ENCODE peak calls at places on chromosomes 7 and 10, in six cellular contexts. One of them, this sample, is unnamed.

GRCh38 chr10:5618042-5618441 is 48.4 kb downstream of the ASB13 start:
- DNase-seq in cardiac muscle cell: no peak
- DNase-seq in A172: no peak
- DNase-seq in NCI-H2029: no peak
- DNase-seq in A549: no peak
- DNase-seq in NCI-H2081 treated with DMSO at 0.1 percent for 48 hours: no peak
- DNase-seq in this sample: no peak

GRCh38 chr7:2710901-2711551 is 23.0 kb downstream of the AMZ1 start:
- DNase-seq in cardiac muscle cell: no peak
- DNase-seq in A172: peak; percentile 40
- DNase-seq in NCI-H2029: no peak
- DNase-seq in A549: no peak
- DNase-seq in NCI-H2081 treated with DMSO at 0.1 percent for 48 hours: no peak
- DNase-seq in this sample: no peak

GRCh38 chr10:119441151-119441821 is 101.2 kb downstream of the RGS10 start:
- DNase-seq in cardiac muscle cell: peak; percentile 95
- DNase-seq in A172: no peak
- DNase-seq in NCI-H2029: no peak
- DNase-seq in A549: no peak
- DNase-seq in NCI-H2081 treated with DMSO at 0.1 percent for 48 hours: no peak
- DNase-seq in this sample: no peak

GRCh38 chr7:158188676-158189075 is 398.9 kb downstream of the PTPRN2 start:
- DNase-seq in cardiac muscle cell: no peak
- DNase-seq in A172: no peak
- DNase-seq in NCI-H2029: no peak
- DNase-seq in A549: no peak
- DNase-seq in NCI-H2081 treated with DMSO at 0.1 percent for 48 hours: no peak
- DNase-seq in this sample: no peak

GRCh38 chr10:15563161-15563715 is 156.5 kb downstream of the ITGA8 start:
- DNase-seq in cardiac muscle cell: no peak
- DNase-seq in A172: no peak
- DNase-seq in NCI-H2029: no peak
- DNase-seq in A549: no peak
- DNase-seq in NCI-H2081 treated with DMSO at 0.1 percent for 48 hours: no peak
- DNase-seq in this sample: no peak

GRCh38 chr10:36178616-36179015 is 536.5 kb upstream of the FZD8 start:
- DNase-seq in cardiac muscle cell: no peak
- DNase-seq in A172: no peak
- DNase-seq in NCI-H2029: no peak
- DNase-seq in A549: no peak
- DNase-seq in NCI-H2081 treated with DMSO at 0.1 percent for 48 hours: no peak
- DNase-seq in this sample: no peak

GRCh38 chr10:103554488-103555320 is 61.2 kb downstream of the NEURL1 start:
- DNase-seq in cardiac muscle cell: peak; percentile 63
- DNase-seq in A172: peak; percentile 42
- DNase-seq in NCI-H2029: peak; percentile 64
- DNase-seq in A549: peak; percentile 37
- DNase-seq in NCI-H2081 treated with DMSO at 0.1 percent for 48 hours: no peak
- DNase-seq in this sample: no peak

GRCh38 chr10:50600286-50600685 is 23.5 kb downstream of the SGMS1 start:
- DNase-seq in cardiac muscle cell: no peak
- DNase-seq in A172: no peak
- DNase-seq in NCI-H2029: no peak
- DNase-seq in A549: peak; percentile 17
- DNase-seq in NCI-H2081 treated with DMSO at 0.1 percent for 48 hours: no peak
- DNase-seq in this sample: no peak

GRCh38 chr10:63264852-63265617 is 131.9 kb downstream of the NRBF2 start:
- DNase-seq in cardiac muscle cell: peak; percentile 68
- DNase-seq in A172: peak; percentile 45
- DNase-seq in NCI-H2029: no peak
- DNase-seq in A549: peak; percentile 70
- DNase-seq in NCI-H2081 treated with DMSO at 0.1 percent for 48 hours: no peak
- DNase-seq in this sample: no peak

GRCh38 chr7:132276252-132276651 is 300.0 kb downstream of the PLXNA4 start:
- DNase-seq in cardiac muscle cell: no peak
- DNase-seq in A172: no peak
- DNase-seq in NCI-H2029: peak; percentile 45
- DNase-seq in A549: no peak
- DNase-seq in NCI-H2081 treated with DMSO at 0.1 percent for 48 hours: no peak
- DNase-seq in this sample: no peak

GRCh38 chr7:101882595-101883564 is 65.5 kb downstream of the CUX1 start:
- DNase-seq in cardiac muscle cell: peak; percentile 100
- DNase-seq in A172: peak; percentile 100
- DNase-seq in NCI-H2029: peak; percentile 87
- DNase-seq in A549: peak; percentile 100
- DNase-seq in NCI-H2081 treated with DMSO at 0.1 percent for 48 hours: peak; percentile 80
- DNase-seq in this sample: peak; percentile 99

GRCh38 chr10:98361131-98361633 is 53.8 kb downstream of the PYROXD2 start:
- DNase-seq in cardiac muscle cell: peak; percentile 100
- DNase-seq in A172: peak; percentile 98
- DNase-seq in NCI-H2029: peak; percentile 73
- DNase-seq in A549: peak; percentile 13
- DNase-seq in NCI-H2081 treated with DMSO at 0.1 percent for 48 hours: no peak
- DNase-seq in this sample: no peak

GRCh38 chr10:10394933-10395658 is 622.6 kb upstream of the CELF2 start:
- DNase-seq in cardiac muscle cell: peak; percentile 13
- DNase-seq in A172: no peak
- DNase-seq in NCI-H2029: no peak
- DNase-seq in A549: no peak
- DNase-seq in NCI-H2081 treated with DMSO at 0.1 percent for 48 hours: no peak
- DNase-seq in this sample: no peak

GRCh38 chr10:126407831-126408230 is 19.6 kb upstream of the ADAM12 start:
- DNase-seq in cardiac muscle cell: no peak
- DNase-seq in A172: peak; percentile 46
- DNase-seq in NCI-H2029: no peak
- DNase-seq in A549: no peak
- DNase-seq in NCI-H2081 treated with DMSO at 0.1 percent for 48 hours: no peak
- DNase-seq in this sample: no peak

GRCh38 chr10:130301026-130301892 is 165.1 kb downstream of the GLRX3 start:
- DNase-seq in cardiac muscle cell: peak; percentile 74
- DNase-seq in A172: no peak
- DNase-seq in NCI-H2029: peak; percentile 60
- DNase-seq in A549: no peak
- DNase-seq in NCI-H2081 treated with DMSO at 0.1 percent for 48 hours: no peak
- DNase-seq in this sample: peak; percentile 41

GRCh38 chr7:25056368-25056767 is 68.7 kb downstream of the CYCS start:
- DNase-seq in cardiac muscle cell: no peak
- DNase-seq in A172: no peak
- DNase-seq in NCI-H2029: no peak
- DNase-seq in A549: no peak
- DNase-seq in NCI-H2081 treated with DMSO at 0.1 percent for 48 hours: no peak
- DNase-seq in this sample: no peak

GRCh38 chr10:7610651-7611389 is 55.9 kb downstream of the ITIH5 start:
- DNase-seq in cardiac muscle cell: peak; percentile 96
- DNase-seq in A172: peak; percentile 29
- DNase-seq in NCI-H2029: no peak
- DNase-seq in A549: no peak
- DNase-seq in NCI-H2081 treated with DMSO at 0.1 percent for 48 hours: no peak
- DNase-seq in this sample: no peak

GRCh38 chr10:124647421-124648130 is 96.6 kb downstream of the FAM53B start:
- DNase-seq in cardiac muscle cell: peak; percentile 52
- DNase-seq in A172: peak; percentile 62
- DNase-seq in NCI-H2029: peak; percentile 19
- DNase-seq in A549: peak; percentile 21
- DNase-seq in NCI-H2081 treated with DMSO at 0.1 percent for 48 hours: no peak
- DNase-seq in this sample: no peak

GRCh38 chr7:134197342-134197741 is 70.2 kb downstream of the LRGUK start:
- DNase-seq in cardiac muscle cell: no peak
- DNase-seq in A172: no peak
- DNase-seq in NCI-H2029: no peak
- DNase-seq in A549: no peak
- DNase-seq in NCI-H2081 treated with DMSO at 0.1 percent for 48 hours: no peak
- DNase-seq in this sample: no peak

GRCh38 chr7:27400168-27400567 is 157.6 kb downstream of the EVX1 start:
- DNase-seq in cardiac muscle cell: no peak
- DNase-seq in A172: no peak
- DNase-seq in NCI-H2029: no peak
- DNase-seq in A549: no peak
- DNase-seq in NCI-H2081 treated with DMSO at 0.1 percent for 48 hours: no peak
- DNase-seq in this sample: no peak

GRCh38 chr10:75126277-75126676 is 14.8 kb downstream of the SAMD8 start:
- DNase-seq in cardiac muscle cell: no peak
- DNase-seq in A172: no peak
- DNase-seq in NCI-H2029: no peak
- DNase-seq in A549: no peak
- DNase-seq in NCI-H2081 treated with DMSO at 0.1 percent for 48 hours: no peak
- DNase-seq in this sample: no peak

This sample was measured in LNCaP clone FGC.